ENCODE peak calls at places on chromosome 12, in four cellular contexts. E, Z, Y and P are unnamed samples.

GRCh38 chr12:65825573-65826512 is 1.6 kb downstream of the HMGA2 start:
- DNase-seq in E (peak), Z (peak), Y (no peak), P (no peak)

GRCh38 chr12:126742326-126742725 is 1524.6 kb upstream of the TMEM132C start:
- DNase-seq in E (no peak), Z (no peak), Y (no peak), P (no peak)

GRCh38 chr12:80485222-80485987 is 41.4 kb downstream of the PTPRQ start:
- DNase-seq in E (no peak), Z (no peak), Y (no peak), P (no peak)

GRCh38 chr12:7645395-7646177 is 20.1 kb downstream of the APOBEC1 start:
- DNase-seq in E (peak), Z (peak), Y (no peak), P (no peak)

GRCh38 chr12:13044859-13045384 is 741 bp downstream of the FAM234B start:
- DNase-seq in E (peak), Z (no peak), Y (no peak), P (no peak)

GRCh38 chr12:84996759-84997158 is 39.3 kb downstream of the TSPAN19 start:
- DNase-seq in E (no peak), Z (no peak), Y (no peak), P (no peak)

GRCh38 chr12:13435535-13435934 is 239.0 kb downstream of the EMP1 start:
- DNase-seq in E (no peak), Z (no peak), Y (no peak), P (no peak)

GRCh38 chr12:33770652-33771051 is 251.6 kb upstream of the ALG10 start:
- DNase-seq in E (no peak), Z (no peak), Y (no peak), P (no peak)

GRCh38 chr12:6872073-6873048 is 742 bp downstream of the SPSB2 start:
- DNase-seq in E (peak), Z (peak), Y (peak), P (peak)

GRCh38 chr12:109606261-109607028 is 32.9 kb downstream of the MVK start:
- DNase-seq in E (no peak), Z (no peak), Y (no peak), P (no peak)

GRCh38 chr12:124750149-124750656 is 113.5 kb downstream of the SCARB1 start:
- DNase-seq in E (no peak), Z (no peak), Y (no peak), P (no peak)

GRCh38 chr12:26845057-26845666 is 12.2 kb upstream of the ITPR2 start:
- DNase-seq in E (peak), Z (peak), Y (no peak), P (no peak)

GRCh38 chr12:9651265-9651729 is 18.2 kb upstream of the CLEC2D start:
- DNase-seq in E (no peak), Z (no peak), Y (no peak), P (no peak)

GRCh38 chr12:99709619-99710018 is 62.1 kb downstream of the GARIN6 start:
- DNase-seq in E (no peak), Z (no peak), Y (no peak), P (no peak)

GRCh38 chr12:67269632-67270578 is 747 bp downstream of the CAND1 start:
- DNase-seq in E (peak), Z (peak), Y (peak), P (peak)

GRCh38 chr12:47014474-47014873 is 64.9 kb upstream of the PCED1B start:
- DNase-seq in E (peak), Z (no peak), Y (no peak), P (no peak)

GRCh38 chr12:61291647-61292046 is 968.6 kb upstream of the USP15 start:
- DNase-seq in E (no peak), Z (no peak), Y (no peak), P (no peak)

GRCh38 chr12:47820631-47821345 is 1.1 kb upstream of the HDAC7 start:
- DNase-seq in E (peak), Z (peak), Y (peak), P (peak)

GRCh38 chr12:104929368-104929767 is 28.7 kb downstream of the SLC41A2 start:
- DNase-seq in E (no peak), Z (no peak), Y (no peak), P (no peak)

GRCh38 chr12:104925501-104925900 is 32.6 kb downstream of the SLC41A2 start:
- DNase-seq in E (no peak), Z (no peak), Y (no peak), P (no peak)

GRCh38 chr12:104930388-104931326 is 27.4 kb downstream of the SLC41A2 start:
- DNase-seq in E (no peak), Z (no peak), Y (no peak), P (no peak)

GRCh38 chr12:104929926-104930325 is 28.2 kb downstream of the SLC41A2 start:
- DNase-seq in E (no peak), Z (no peak), Y (no peak), P (no peak)

DNA sequence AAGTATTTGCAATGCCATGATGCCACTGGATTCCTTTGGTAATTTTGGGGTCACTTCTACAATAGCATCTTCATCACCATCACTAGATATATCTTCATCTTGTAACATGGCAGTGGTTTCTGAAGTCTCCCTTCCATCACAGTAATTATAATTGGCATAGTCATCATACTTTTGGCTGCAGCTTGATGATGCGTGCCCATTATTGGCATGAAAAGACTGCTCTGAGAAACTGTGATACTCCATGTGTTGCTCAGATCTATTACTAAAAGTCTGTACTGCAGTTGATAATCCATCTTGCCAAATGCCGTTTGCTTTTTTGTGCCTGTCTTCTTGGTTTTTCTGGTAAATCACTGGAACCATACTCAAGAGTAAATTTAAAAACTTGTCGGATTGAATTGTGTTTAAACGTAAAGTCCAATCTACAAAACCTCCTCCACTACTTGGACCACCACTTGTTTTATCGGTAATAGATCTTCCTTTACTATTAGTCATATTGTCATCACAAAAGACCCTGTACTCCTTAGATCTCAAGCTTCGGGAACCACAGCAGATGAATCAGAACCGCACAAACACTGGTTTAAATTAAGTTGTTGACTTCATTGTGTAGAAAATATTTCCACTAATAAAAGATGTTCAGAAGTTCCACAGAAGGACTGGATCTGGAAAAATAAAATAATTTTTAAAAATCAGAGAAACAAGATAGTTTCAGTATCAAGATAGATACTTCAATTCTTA is 29.9 kb downstream of the SLC41A2 start:
- DNase-seq in E (no peak), Z (no peak), Y (no peak), P (no peak)
- TF ChIP-seq POLR2A in E (no peak), Z (no peak), Y (no peak), P (no peak)

GRCh38 chr12:128803788-128804187 is 20.0 kb downstream of the SLC15A4 start:
- DNase-seq in E (no peak), Z (peak), Y (no peak), P (no peak)

GRCh38 chr12:128802756-128803155 is 21.0 kb downstream of the SLC15A4 start:
- DNase-seq in E (no peak), Z (no peak), Y (peak), P (no peak)

GRCh38 chr12:128798543-128799341 is 25.0 kb downstream of the SLC15A4 start:
- DNase-seq in E (no peak), Z (peak), Y (no peak), P (no peak)

GRCh38 chr12:128801879-128802391 is 21.8 kb downstream of the SLC15A4 start:
- DNase-seq in E (no peak), Z (peak), Y (no peak), P (no peak)

GRCh38 chr12:128800606-128801005 is 23.2 kb downstream of the SLC15A4 start:
- DNase-seq in E (no peak), Z (no peak), Y (no peak), P (no peak)
- TF ChIP-seq POLR2A in E (no peak), Z (no peak), Y (no peak), P (no peak)

GRCh38 chr12:57845478-57846284 is 848 bp downstream of the CTDSP2 start:
- DNase-seq in E (peak), Z (peak), Y (peak), P (peak)

GRCh38 chr12:57842342-57843294 is 3.9 kb downstream of the CTDSP2 start:
- DNase-seq in E (no peak), Z (no peak), Y (no peak), P (no peak)

GRCh38 chr12:57846577-57847319 is at the start of gene CTDSP2:
- DNase-seq in E (peak), Z (peak), Y (peak), P (peak)

GRCh38 chr12:57846285-57846576 is 298 bp downstream of the CTDSP2 start:
- DNase-seq in E (no peak), Z (no peak), Y (no peak), P (no peak)

DNA sequence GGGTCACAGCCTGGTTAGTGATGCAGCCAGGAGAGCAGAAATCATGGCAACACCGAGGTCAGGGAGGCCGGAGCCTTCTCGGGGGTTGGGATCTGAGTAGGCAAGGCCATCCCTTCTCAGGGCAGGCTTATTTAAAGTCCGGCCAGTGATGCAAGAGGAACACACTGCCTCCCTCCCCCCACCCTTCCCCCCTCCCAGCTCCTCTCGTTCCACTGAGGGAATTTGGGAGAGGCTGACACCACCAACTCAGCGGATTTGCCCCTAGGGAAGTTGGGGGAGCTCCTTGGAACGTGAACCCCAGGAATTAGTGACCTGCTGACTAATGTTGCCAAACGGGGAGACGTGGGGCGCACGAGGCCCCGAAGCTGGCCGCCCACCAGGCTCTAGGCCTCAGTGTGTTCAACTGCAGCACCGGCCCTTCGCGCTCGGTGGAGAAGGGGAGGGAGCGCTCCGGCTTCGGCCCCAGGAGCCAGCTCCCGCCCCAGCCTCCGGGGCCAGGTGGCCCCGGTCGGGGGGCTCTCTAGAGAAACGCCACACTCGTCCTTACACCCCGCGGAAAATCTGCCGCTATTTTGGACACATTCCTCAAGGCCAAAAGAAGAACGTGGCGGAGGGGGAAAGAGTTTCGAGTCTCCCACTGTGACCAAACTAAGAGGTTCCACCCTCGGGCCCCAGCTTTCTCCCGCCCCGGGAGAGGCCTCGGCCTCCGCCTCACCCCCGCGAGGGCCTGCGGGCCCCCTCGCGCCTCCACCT is 1.6 kb downstream of the CTDSP2 start:
- DNase-seq in E (peak), Z (peak), Y (peak), P (peak)
- TF ChIP-seq POLR2A in E (no peak), Z (no peak), Y (no peak), P (no peak)

DNA sequence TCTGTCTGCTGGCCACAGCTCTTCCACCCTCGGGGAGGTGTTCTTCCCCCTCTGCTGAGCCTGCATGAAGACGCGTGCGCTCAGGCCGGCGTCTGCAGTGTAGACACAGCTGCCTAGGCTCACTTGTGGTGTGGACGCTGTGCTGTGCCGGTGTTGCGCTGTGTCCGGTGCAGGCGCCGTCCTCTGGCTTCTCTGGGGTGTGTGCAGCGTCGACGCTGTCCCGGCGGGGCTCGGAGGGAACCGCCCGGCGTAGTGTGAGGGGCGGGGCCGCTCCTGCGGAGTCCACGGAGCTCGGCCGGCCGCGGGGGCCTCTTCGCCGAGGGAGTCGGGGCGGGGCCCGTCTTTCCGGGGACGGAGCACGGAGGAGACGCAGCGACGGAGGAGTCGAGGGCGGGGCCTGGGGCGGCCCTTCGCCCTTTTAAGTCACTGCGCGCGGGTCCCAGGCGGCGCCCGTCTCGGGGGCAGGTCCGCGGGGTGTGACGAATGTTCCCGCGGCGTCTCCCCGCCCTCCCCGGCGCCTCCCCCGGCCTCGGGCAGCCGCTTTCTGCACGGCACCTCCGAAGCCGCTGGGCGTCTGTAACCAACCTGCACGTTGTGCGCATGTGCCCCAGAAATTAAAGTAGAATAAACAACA is 45.2 kb downstream of the NOC4L start:
- DNase-seq in E (peak), Z (peak), Y (peak), P (peak)
- TF ChIP-seq POLR2A in E (peak), Z (no peak), Y (no peak), P (peak)

GRCh38 chr12:114683709-114684097 is 272 bp downstream of the TBX3 start:
- DNase-seq in E (no peak), Z (no peak), Y (no peak), P (no peak)

GRCh38 chr12:114684870-114685273 is 897 bp upstream of the TBX3 start:
- DNase-seq in E (no peak), Z (no peak), Y (no peak), P (no peak)

GRCh38 chr12:114685320-114685781 is 1.4 kb upstream of the TBX3 start:
- DNase-seq in E (no peak), Z (no peak), Y (no peak), P (no peak)

GRCh38 chr12:114682920-114683708 is 861 bp downstream of the TBX3 start:
- DNase-seq in E (peak), Z (no peak), Y (no peak), P (no peak)

DNA sequence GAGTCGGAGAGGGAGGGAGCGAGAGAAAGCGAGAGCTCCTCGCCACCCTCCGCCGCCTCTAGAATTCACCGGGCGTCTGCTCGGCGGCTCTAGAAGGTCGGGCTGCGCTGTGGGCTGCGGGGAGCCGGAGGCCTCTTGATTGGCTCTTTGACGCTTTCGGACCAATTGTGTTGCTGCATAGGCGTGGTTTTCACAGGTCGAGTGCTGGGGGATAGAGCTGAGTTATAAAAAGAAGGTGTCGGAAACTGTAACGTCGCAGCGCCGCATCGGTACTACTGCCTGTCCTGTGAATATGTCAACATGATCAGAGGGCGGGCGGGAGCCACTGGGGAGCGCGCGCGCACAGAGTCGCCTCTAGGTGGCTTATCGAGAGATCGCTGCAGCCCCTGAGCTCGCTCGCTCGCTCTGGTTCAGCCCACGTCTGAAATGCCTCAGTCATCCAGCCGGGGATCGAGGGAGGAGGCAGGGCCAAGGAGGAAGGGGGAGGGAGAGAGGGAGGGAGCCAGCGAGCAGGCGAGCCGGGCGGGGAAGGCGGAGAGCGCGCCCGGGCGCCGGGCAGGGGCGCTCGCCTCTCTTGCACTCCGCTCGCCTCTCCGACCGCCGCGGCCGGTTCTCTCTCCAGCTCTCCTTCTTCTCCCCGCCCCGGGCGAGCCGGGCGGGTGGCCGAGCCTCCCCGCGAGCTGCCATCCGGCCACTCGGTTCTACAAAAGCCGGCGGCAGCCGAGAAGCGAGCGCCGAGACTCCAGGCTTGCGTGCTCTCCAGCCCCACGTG is at the start of gene TBX3:
- DNase-seq in E (peak), Z (peak), Y (peak), P (peak)
- TF ChIP-seq POLR2A in E (peak), Z (peak), Y (no peak), P (peak)

GRCh38 chr12:106976013-106976658 is 10.8 kb downstream of the MTERF2 start:
- DNase-seq in E (no peak), Z (no peak), Y (no peak), P (no peak)
- TF ChIP-seq POLR2A in E (no peak), Z (no peak), Y (no peak), P (no peak)

GRCh38 chr12:31756977-31757420 is 28.2 kb upstream of the AMN1 start:
- DNase-seq in E (peak), Z (peak), Y (no peak), P (no peak)
- TF ChIP-seq POLR2A in E (no peak), Z (no peak), Y (no peak), P (no peak)

GRCh38 chr12:68833508-68833907 is 25.5 kb downstream of the MDM2 start:
- DNase-seq in E (no peak), Z (no peak), Y (no peak), P (no peak)
- TF ChIP-seq POLR2A in E (no peak), Z (no peak), Y (no peak), P (no peak)